ENCODE peak calls at places on chromosome 20, in six cellular contexts. L is foreskin fibroblast, O is fibroblast of pulmonary artery, Y is OCI-LY7, X is AG04450, J is upper lobe of right lung. A is an unnamed sample.

GRCh38 chr20:57261488-57262243 is 4.8 kb downstream of the BMP7 start:
- DNase-seq in J (no peak), O (no peak), X (no peak), Y (no peak), L (no peak), A (no peak)

GRCh38 chr20:859661-860294 is 26.3 kb downstream of the FAM110A start:
- DNase-seq in Y (no peak), X (no peak), O (no peak), L (peak; percentile 28), J (no peak), A (no peak)

GRCh38 chr20:48039514-48039913 is 254.2 kb upstream of the SULF2 start:
- DNase-seq in Y (no peak), L (no peak), X (no peak), J (no peak), O (no peak), A (no peak)

GRCh38 chr20:59938696-59939051 is 1.4 kb downstream of the PPP1R3D start:
- DNase-seq in O (no peak), Y (no peak), L (peak; percentile 51), X (no peak), J (no peak), A (no peak)

GRCh38 chr20:33659341-33660034 is 2.6 kb upstream of the C20orf144 start:
- DNase-seq in Y (no peak), L (no peak), J (no peak), O (no peak), X (no peak), A (no peak)

GRCh38 chr20:54023406-54023805 is 47.0 kb downstream of the BCAS1 start:
- DNase-seq in J (no peak), L (no peak), X (no peak), Y (no peak), O (no peak), A (no peak)

GRCh38 chr20:37189617-37190016 is 10.3 kb upstream of the MROH8 start:
- DNase-seq in J (no peak), Y (peak; percentile 6), X (no peak), O (no peak), L (no peak), A (no peak)

GRCh38 chr20:10654630-10655029 is 19.2 kb downstream of the JAG1 start:
- DNase-seq in Y (no peak), L (no peak), X (no peak), O (no peak), J (no peak), A (no peak)

GRCh38 chr20:2163757-2164156 is 62.1 kb downstream of the STK35 start:
- DNase-seq in J (no peak), X (no peak), Y (no peak), O (no peak), L (no peak), A (no peak)

GRCh38 chr20:34575756-34576155 is 17.2 kb downstream of the MAP1LC3A start:
- DNase-seq in X (no peak), J (no peak), O (no peak), L (no peak), Y (no peak), A (no peak)

GRCh38 chr20:44343162-44343675 is 6.4 kb downstream of the R3HDML start:
- DNase-seq in X (no peak), O (no peak), J (peak; percentile 22), L (no peak), Y (no peak), A (no peak)

GRCh38 chr20:2767768-2768631 is 32.4 kb downstream of the CPXM1 start:
- DNase-seq in Y (no peak), L (peak; percentile 62), O (peak; percentile 53), J (peak; percentile 93), X (no peak), A (no peak)

GRCh38 chr20:51348866-51349265 is 193.7 kb downstream of the NFATC2 start:
- DNase-seq in Y (no peak), J (no peak), O (no peak), L (no peak), X (no peak), A (no peak)

GRCh38 chr20:11791316-11792228 is 126.1 kb upstream of the BTBD3 start:
- DNase-seq in X (no peak), O (no peak), Y (no peak), L (no peak), J (no peak), A (no peak)

GRCh38 chr20:41618807-41619294 is 674 bp upstream of the CHD6 start:
- DNase-seq in Y (no peak), X (no peak), L (peak; percentile 43), J (no peak), O (no peak), A (no peak)

GRCh38 chr20:52800734-52801627 is 171.2 kb upstream of the TSHZ2 start:
- DNase-seq in J (no peak), L (no peak), X (no peak), O (no peak), Y (no peak), A (no peak)

GRCh38 chr20:53594068-53595017 is 704 bp upstream of the ZNF217 start:
- DNase-seq in X (peak; percentile 69), J (peak; percentile 97), O (peak; percentile 94), Y (peak; percentile 96), L (peak; percentile 97), A (peak; percentile 75)

GRCh38 chr20:53581444-53582311 is 12.0 kb downstream of the ZNF217 start:
- DNase-seq in O (no peak), L (no peak), Y (peak; percentile 92), X (no peak), J (peak; percentile 63), A (no peak)

GRCh38 chr20:52619101-52619500 is 353.1 kb upstream of the TSHZ2 start:
- DNase-seq in O (no peak), Y (no peak), L (no peak), J (no peak), X (no peak), A (no peak)

GRCh38 chr20:38057351-38057972 is 23.9 kb downstream of the RPRD1B start:
- DNase-seq in O (peak; percentile 79), X (no peak), L (peak; percentile 88), J (peak; percentile 87), Y (peak; percentile 86), A (no peak)

GRCh38 chr20:4569092-4569491 is 152.6 kb upstream of the PRND start:
- DNase-seq in O (no peak), Y (no peak), X (no peak), L (no peak), J (no peak), A (no peak)

GRCh38 chr20:2693286-2693995 is 861 bp downstream of the EBF4 start:
- DNase-seq in X (no peak), J (peak; percentile 73), Y (no peak), O (peak; percentile 4), L (peak; percentile 30), A (no peak)

GRCh38 chr20:48162621-48163020 is 377.3 kb upstream of the SULF2 start:
- DNase-seq in X (no peak), J (no peak), Y (no peak), O (no peak), L (no peak), A (no peak)

GRCh38 chr20:3890410-3890751 is 1.2 kb downstream of the PANK2 start:
- DNase-seq in L (peak; percentile 67), X (no peak), J (no peak), O (peak; percentile 39), Y (peak; percentile 39), A (no peak)

GRCh38 chr20:15814903-15815302 is 758.3 kb downstream of the KIF16B start:
- DNase-seq in J (no peak), L (peak; percentile 67), O (no peak), X (no peak), Y (no peak), A (no peak)

GRCh38 chr20:21521596-21522478 is 8.0 kb upstream of the NKX2-2 start:
- DNase-seq in J (no peak), L (no peak), Y (no peak), O (no peak), X (no peak), A (no peak)
- H3K4me3 ChIP-seq in J (no peak overlapping the region), L (no peak overlapping the region), Y (no peak overlapping the region), O (no peak overlapping the region), X (no peak overlapping the region), A (no peak overlapping the region)

DNA sequence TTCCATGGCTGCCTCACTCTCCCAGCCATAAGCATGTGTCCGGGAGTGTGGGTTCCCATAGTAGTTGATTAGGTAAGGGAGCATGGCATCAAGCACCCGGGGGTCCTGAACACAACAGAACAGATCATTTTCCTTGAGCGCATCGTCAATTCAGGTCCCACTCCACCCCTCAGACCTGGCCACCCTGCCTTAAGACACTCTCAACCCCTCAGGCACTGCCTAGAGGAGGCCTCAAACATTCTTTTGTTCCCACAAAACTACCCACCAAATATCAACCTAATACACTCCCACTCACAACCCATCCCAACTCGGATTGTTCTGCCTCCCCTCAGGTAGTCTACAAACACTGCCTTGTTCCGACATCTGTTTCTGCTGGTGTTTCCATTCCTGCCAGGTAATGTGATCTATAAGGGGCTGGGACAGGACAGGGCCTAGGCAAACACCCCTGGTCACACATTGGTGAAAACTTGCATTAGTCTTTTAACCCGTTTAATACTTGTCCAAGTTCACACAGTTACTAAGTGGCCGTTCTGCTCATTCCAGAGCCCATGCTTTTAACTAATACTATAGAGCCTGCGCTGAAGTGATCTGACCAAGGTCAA is 1.4 kb downstream of the NFS1 start:
- DNase-seq in O (no peak), J (peak; percentile 21), L (no peak), Y (no peak), X (no peak), A (no peak)
- H3K4me3 ChIP-seq in O (peak overlapping the region; percentile 97), J (no peak overlapping the region), L (peak overlapping the region; percentile 76), Y (peak overlapping the region; percentile 87), X (peak overlapping the region; percentile 96), A (peak overlapping the region; percentile 98)

DNA sequence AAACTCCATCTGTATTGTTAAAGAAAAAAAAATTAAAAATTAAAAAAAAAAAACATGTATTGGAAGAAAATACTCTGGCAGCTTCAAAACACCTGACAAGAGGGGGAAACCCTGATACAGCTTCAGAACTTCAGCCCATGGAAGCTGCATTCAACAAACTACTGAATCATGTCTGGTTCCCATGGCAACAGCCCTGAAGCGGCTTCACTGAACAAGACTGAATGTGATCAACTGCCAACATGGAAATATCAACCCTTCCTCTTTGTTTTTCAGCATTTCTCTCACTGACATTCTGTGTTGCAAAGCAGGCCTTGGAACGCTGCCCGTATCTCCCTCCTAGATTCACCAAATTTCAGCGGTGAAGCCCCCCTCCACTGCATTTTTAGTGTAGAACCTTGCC is 91.3 kb upstream of the SHLD1 start:
- DNase-seq in J (no peak), O (peak; percentile 97), X (peak; percentile 64), L (peak; percentile 69), Y (peak; percentile 92), A (peak; percentile 73)
- H3K4me3 ChIP-seq in J (no peak overlapping the region), O (peak overlapping the region; percentile 8), X (peak overlapping the region; percentile 7), L (no peak overlapping the region), Y (peak overlapping the region; percentile 19), A (no peak overlapping the region)

DNA sequence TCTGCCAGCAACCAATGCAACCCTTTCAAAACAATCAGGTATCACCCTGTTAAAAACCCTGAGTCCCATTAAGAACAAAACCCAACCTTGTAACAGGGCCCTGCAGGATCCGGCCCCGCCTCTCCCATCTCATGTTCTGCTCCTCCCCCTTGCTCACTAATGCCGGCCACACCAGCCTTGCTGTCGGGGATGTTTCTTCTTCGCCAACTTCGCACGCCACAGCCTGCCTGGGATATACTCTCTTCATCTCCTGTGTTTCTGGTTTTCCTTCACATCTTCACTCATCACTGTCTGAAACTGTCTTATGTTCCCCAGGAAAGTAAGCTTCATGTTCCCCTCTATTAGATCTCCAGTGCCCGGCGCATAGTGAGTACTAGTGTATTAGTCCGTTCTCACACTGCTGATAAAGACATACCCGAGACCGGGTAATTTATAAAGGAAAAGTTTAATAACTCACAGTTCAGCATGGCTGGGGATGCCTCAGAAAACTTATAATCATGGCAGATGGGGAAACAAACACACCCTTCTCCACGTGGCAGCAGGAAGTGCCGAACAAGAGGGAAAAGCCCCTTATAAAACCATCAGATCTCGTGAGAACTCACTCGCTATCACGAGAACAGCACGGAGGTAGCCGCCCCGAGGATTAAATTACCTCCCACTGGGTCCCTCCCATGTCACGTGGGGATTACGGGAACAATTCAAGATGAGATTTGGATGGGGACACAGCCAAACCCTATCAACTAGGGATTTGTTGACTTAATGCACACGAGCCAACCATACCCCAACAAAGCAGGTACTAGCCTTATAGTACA is 5.1 kb downstream of the TP53RK start:
- DNase-seq in Y (no peak), J (peak; percentile 75), X (peak; percentile 44), O (peak; percentile 72), L (peak; percentile 90), A (peak; percentile 51)
- H3K4me3 ChIP-seq in Y (no peak overlapping the region), J (peak overlapping the region; percentile 37), X (peak overlapping the region; percentile 61), O (peak overlapping the region; percentile 60), L (peak overlapping the region; percentile 56), A (peak overlapping the region; percentile 55)